ENCODE peak calls at places on chromosome 1, in seven cellular contexts. S, M, O, R, P, U and X are unnamed samples.

GRCh38 chr1:91440845-91441244 is 36.2 kb upstream of the HFM1 start:
- DNase-seq in M (no peak), O (no peak), U (peak; percentile 34), R (no peak), S (no peak), P (no peak), X (peak; percentile 6)

GRCh38 chr1:232943679-232944252 is 6.6 kb upstream of the NTPCR start:
- DNase-seq in R (no peak), U (no peak), P (no peak), O (no peak), S (no peak), M (no peak), X (no peak)

GRCh38 chr1:217921126-217921900 is 290.2 kb downstream of the SPATA17 start:
- DNase-seq in M (no peak), U (no peak), R (no peak), S (no peak), P (no peak), O (no peak), X (no peak)

GRCh38 chr1:93623875-93624274 is 57.8 kb downstream of the BCAR3 start:
- DNase-seq in M (no peak), P (no peak), U (peak; percentile 91), R (no peak), O (no peak), S (no peak), X (peak; percentile 91)

GRCh38 chr1:150708595-150708994 is 11.6 kb upstream of the GOLPH3L start:
- DNase-seq in U (no peak), S (no peak), M (no peak), O (no peak), R (no peak), P (no peak), X (no peak)

GRCh38 chr1:235597867-235598553 is 51.6 kb downstream of the GNG4 start:
- DNase-seq in S (no peak), U (peak; percentile 67), P (no peak), M (no peak), O (no peak), R (no peak), X (peak; percentile 65)

GRCh38 chr1:231629132-231629531 is 2.5 kb downstream of the DISC1 start:
- DNase-seq in P (peak; percentile 21), M (no peak), R (no peak), O (no peak), S (peak; percentile 43), U (peak; percentile 35), X (no peak)

GRCh38 chr1:159854693-159855192 is 7.7 kb downstream of the VSIG8 start:
- DNase-seq in M (peak; percentile 46), R (peak; percentile 86), P (peak; percentile 91), U (peak; percentile 95), S (peak; percentile 86), O (no peak), X (peak; percentile 71)

GRCh38 chr1:8394456-8395321 is 76.8 kb downstream of the SLC45A1 start:
- DNase-seq in R (no peak), O (no peak), P (no peak), S (no peak), U (peak; percentile 81), M (no peak), X (peak; percentile 94)

GRCh38 chr1:61142726-61143500 is 60.6 kb downstream of the NFIA start:
- DNase-seq in P (no peak), U (peak; percentile 69), S (no peak), R (no peak), M (no peak), O (no peak), X (no peak)

GRCh38 chr1:207828485-207829158 is 76.8 kb downstream of the CD46 start:
- DNase-seq in O (peak; percentile 66), M (peak; percentile 25), P (peak; percentile 73), S (peak; percentile 78), U (peak; percentile 92), R (peak; percentile 77), X (peak; percentile 90)

GRCh38 chr1:66723985-66724384 is 28.3 kb upstream of the DYNLT5 start:
- DNase-seq in P (no peak), U (peak; percentile 54), M (no peak), O (no peak), R (no peak), S (no peak), X (no peak)

GRCh38 chr1:53278294-53278693 is 40.0 kb upstream of the MAGOH start:
- DNase-seq in P (peak; percentile 58), U (peak; percentile 70), R (peak; percentile 67), M (peak; percentile 71), S (peak; percentile 42), O (no peak), X (peak; percentile 21)

GRCh38 chr1:53945433-53946251 is at the start of gene IFT25:
- DNase-seq in S (peak; percentile 97), R (peak; percentile 98), P (peak; percentile 98), O (peak; percentile 35), U (peak; percentile 98), M (peak; percentile 99), X (peak; percentile 93)

GRCh38 chr1:94105501-94105952 is 15.4 kb downstream of the ABCA4 start:
- DNase-seq in U (no peak), S (no peak), M (no peak), P (no peak), R (no peak), O (no peak), X (no peak)

GRCh38 chr1:150213170-150214098 is 22.5 kb downstream of the ANP32E start:
- DNase-seq in O (peak; percentile 50), R (peak; percentile 96), S (peak; percentile 96), U (peak; percentile 95), M (peak; percentile 81), P (peak; percentile 94), X (no peak)

GRCh38 chr1:53326598-53327182 is 1.2 kb downstream of the LRP8 start:
- DNase-seq in S (no peak), O (no peak), M (no peak), R (no peak), U (peak; percentile 63), P (no peak), X (no peak)

DNA sequence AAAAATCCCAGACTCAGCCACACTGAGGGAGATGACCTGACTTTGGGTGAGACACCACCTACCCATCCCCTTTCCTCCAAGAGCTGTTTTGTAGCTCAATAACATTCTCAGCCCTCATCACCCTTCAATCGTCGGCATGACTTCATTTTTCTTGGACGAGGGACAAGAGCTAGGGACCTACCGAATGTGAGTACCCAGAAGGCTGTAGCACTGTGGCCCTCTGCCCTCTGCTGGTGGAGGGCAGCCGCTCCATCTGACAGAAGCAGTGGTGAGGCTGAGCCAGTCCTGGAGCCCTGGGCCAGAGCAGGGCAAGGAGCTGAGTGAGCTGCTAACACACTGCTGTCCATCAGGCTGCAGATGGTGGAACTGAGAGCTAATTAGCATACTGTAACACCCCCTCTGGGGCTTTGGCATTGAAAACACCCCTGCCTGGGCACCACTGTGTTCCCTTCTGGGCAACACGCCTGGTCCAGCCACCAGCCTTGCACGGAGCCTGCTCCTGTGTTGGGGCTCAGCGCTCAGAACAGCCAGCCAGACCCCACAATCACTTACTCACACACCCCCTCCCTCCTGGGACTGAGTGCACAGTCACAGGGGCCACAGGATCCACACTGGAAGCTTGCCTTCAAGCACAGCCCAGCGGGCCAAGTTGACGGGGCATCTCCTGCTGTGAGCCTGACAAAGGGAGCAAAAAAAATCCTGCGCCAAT is 18.3 kb upstream of the ALPL start:
- DNase-seq in S (no peak), O (peak; percentile 9), P (no peak), M (no peak), U (peak; percentile 90), R (no peak), X (peak; percentile 77)
- TF ChIP-seq CTCF in S (peak; percentile 11), O (peak; percentile 73), P (peak; percentile 24), M (peak; percentile 52), U (peak; percentile 79), R (no peak), X (peak; percentile 85)

GRCh38 chr1:77016371-77016770 is 149.1 kb downstream of the ST6GALNAC5 start:
- DNase-seq in U (no peak), O (no peak), R (no peak), M (no peak), S (no peak), P (no peak), X (no peak)

GRCh38 chr1:77015748-77016341 is 148.6 kb downstream of the ST6GALNAC5 start:
- DNase-seq in U (no peak), M (no peak), R (no peak), O (no peak), S (no peak), P (no peak), X (no peak)

GRCh38 chr1:77021637-77022036 is 154.4 kb downstream of the ST6GALNAC5 start:
- DNase-seq in U (no peak), R (no peak), S (no peak), O (no peak), P (no peak), M (no peak), X (no peak)

GRCh38 chr1:77014396-77014795 is 147.1 kb downstream of the ST6GALNAC5 start:
- DNase-seq in U (no peak), M (no peak), P (no peak), S (no peak), R (no peak), O (no peak), X (peak; percentile 4)

GRCh38 chr1:77018386-77019156 is 151.3 kb downstream of the ST6GALNAC5 start:
- DNase-seq in M (no peak), P (no peak), U (no peak), O (no peak), R (no peak), S (no peak), X (no peak)
- TF ChIP-seq CTCF in M (no peak), P (no peak), U (no peak), O (no peak), R (no peak), S (no peak), X (no peak)

GRCh38 chr1:17004466-17005364 is 7.0 kb downstream of the ATP13A2 start:
- DNase-seq in M (no peak), O (no peak), S (no peak), P (no peak), R (no peak), U (no peak), X (no peak)
- TF ChIP-seq CTCF in M (no peak), O (peak; percentile 5), S (no peak), P (no peak), R (no peak), U (no peak), X (no peak)

GRCh38 chr1:42735477-42736105 is 4.4 kb downstream of the CLDN19 start:
- DNase-seq in R (no peak), M (no peak), P (no peak), S (no peak), U (no peak), O (no peak), X (no peak)

GRCh38 chr1:42736571-42737200 is 3.4 kb downstream of the CLDN19 start:
- DNase-seq in R (no peak), U (no peak), M (no peak), S (no peak), O (no peak), P (no peak), X (no peak)

GRCh38 chr1:42737257-42737656 is 2.8 kb downstream of the CLDN19 start:
- DNase-seq in U (no peak), S (no peak), P (no peak), R (peak; percentile 72), O (no peak), M (no peak), X (no peak)

GRCh38 chr1:42735056-42735455 is 5.0 kb downstream of the CLDN19 start:
- DNase-seq in M (no peak), U (no peak), S (no peak), P (no peak), R (no peak), O (no peak), X (no peak)

DNA sequence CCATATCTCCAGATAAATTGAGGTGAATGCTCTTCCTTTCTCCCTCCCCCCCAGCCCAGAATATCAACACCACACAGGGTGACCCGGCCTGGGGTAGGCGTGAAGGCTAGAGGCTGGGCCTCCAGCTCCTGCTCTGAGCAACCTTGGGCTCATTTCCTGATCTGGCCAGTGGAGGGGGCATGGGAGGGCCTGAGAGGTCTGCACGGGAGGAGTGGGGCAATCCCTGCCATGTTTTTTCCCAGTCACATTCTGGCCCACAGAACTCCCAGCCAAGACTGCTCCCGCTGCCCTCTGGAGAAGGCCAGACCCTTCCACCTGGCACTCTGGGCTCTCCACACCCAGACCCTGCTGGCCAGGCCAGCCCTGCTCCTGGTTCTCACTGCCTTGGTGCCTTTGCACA is 3.9 kb downstream of the CLDN19 start:
- DNase-seq in O (no peak), R (no peak), P (no peak), U (peak; percentile 57), S (no peak), M (no peak), X (no peak)
- TF ChIP-seq CTCF in O (peak; percentile 42), R (no peak), P (no peak), U (peak; percentile 39), S (no peak), M (peak; percentile 37), X (peak; percentile 45)